ENCODE peak calls at places on chromosomes 7 and 10, in five cellular contexts. O is SK-N-SH; F is stimulated activated CD4-positive, alpha-beta T cell treated with anti-CD3 and anti-CD28 coated beads, Interleukin-1b, Interleukin-23, amount 100 ng/mL, for 1 hour; L is NCI-H460; P is amniotic epithelial cell. U is an unnamed sample.

GRCh38 chr7:93148135-93148534 is at the start of gene SAMD9L:
- DNase-seq in O (no peak), F (no peak), L (no peak), P (no peak), U (no peak)

GRCh38 chr7:133349101-133349500 is 96.2 kb downstream of the EXOC4 start:
- DNase-seq in O (no peak), F (no peak), L (no peak), P (no peak), U (no peak)

GRCh38 chr10:104142081-104142480 is 20.1 kb downstream of the SFR1 start:
- DNase-seq in O (no peak), F (no peak), L (no peak), P (no peak), U (peak)

GRCh38 chr7:155073922-155074321 is 3.8 kb downstream of the HTR5A start:
- DNase-seq in O (no peak), F (no peak), L (no peak), P (no peak), U (no peak)

GRCh38 chr10:131469551-131469950 is 158.0 kb upstream of the TCERG1L start:
- DNase-seq in O (no peak), F (no peak), L (no peak), P (no peak), U (no peak)

GRCh38 chr10:93797825-93798224 is 40.1 kb downstream of the LGI1 start:
- DNase-seq in O (no peak), F (no peak), L (no peak), P (no peak), U (no peak)

GRCh38 chr10:88149906-88150305 is 286.5 kb downstream of the PTEN start:
- DNase-seq in O (no peak), F (no peak), L (no peak), P (peak), U (no peak)

GRCh38 chr7:65927489-65928448 is 54.2 kb downstream of the GUSB start:
- DNase-seq in O (peak), F (no peak), L (no peak), P (no peak), U (peak)

GRCh38 chr10:93065675-93066543 is 5.3 kb downstream of the CYP26C1 start:
- DNase-seq in O (peak), F (no peak), L (no peak), P (no peak), U (peak)

GRCh38 chr10:68542046-68542445 is 14.7 kb upstream of the SLC25A16 start:
- DNase-seq in O (no peak), F (no peak), L (no peak), P (no peak), U (no peak)

GRCh38 chr7:98520356-98520932 is 96.6 kb upstream of the NPTX2 start:
- DNase-seq in O (peak), F (no peak), L (no peak), P (no peak), U (peak)

GRCh38 chr10:17066000-17066399 is 63.6 kb downstream of the CUBN start:
- DNase-seq in O (no peak), F (no peak), L (no peak), P (no peak), U (no peak)

GRCh38 chr10:102384606-102385429 is 10.7 kb upstream of the NFKB2 start:
- DNase-seq in O (no peak), F (no peak), L (no peak), P (peak), U (no peak)

GRCh38 chr7:117069379-117069778 is 116.1 kb downstream of the ST7 start:
- DNase-seq in O (no peak), F (no peak), L (no peak), P (no peak), U (no peak)

GRCh38 chr10:21732067-21732772 is 198.2 kb downstream of the MLLT10 start:
- DNase-seq in O (peak), F (no peak), L (peak), P (peak), U (peak)

GRCh38 chr7:121278120-121279021 is 50.4 kb upstream of the WNT16 start:
- DNase-seq in O (no peak), F (no peak), L (no peak), P (peak), U (peak)

GRCh38 chr7:28106316-28106957 is 74.2 kb downstream of the JAZF1 start:
- DNase-seq in O (no peak), F (no peak), L (no peak), P (peak), U (no peak)

GRCh38 chr10:20858292-20859124 is 38.6 kb downstream of the NEBL start:
- DNase-seq in O (peak), F (no peak), L (peak), P (peak), U (peak)

GRCh38 chr7:143490719-143491306 is 13.1 kb downstream of the TAS2R41 start:
- DNase-seq in O (no peak), F (no peak), L (peak), P (peak), U (peak)

GRCh38 chr10:683448-684071 is 5.9 kb downstream of the DIP2C start:
- DNase-seq in O (peak), F (no peak), L (peak), P (peak), U (no peak)

GRCh38 chr7:71591876-71592275 is 459.9 kb downstream of the GALNT17 start:
- DNase-seq in O (no peak), F (no peak), L (no peak), P (no peak), U (no peak)

GRCh38 chr10:75097666-75098285 is 13.7 kb upstream of the SAMD8 start:
- DNase-seq in O (no peak), F (no peak), L (no peak), P (peak), U (peak)

GRCh38 chr7:133290041-133290440 is 37.2 kb downstream of the EXOC4 start:
- DNase-seq in O (no peak), F (no peak), L (no peak), P (peak), U (no peak)

GRCh38 chr7:52233248-52233647 is 802.2 kb upstream of the POM121L12 start:
- DNase-seq in O (no peak), F (no peak), L (no peak), P (no peak), U (no peak)

GRCh38 chr7:149773446-149774236 is at the start of gene ZNF467:
- DNase-seq in O (peak), F (no peak), L (no peak), P (peak), U (peak)

GRCh38 chr7:84700563-84701370 is 486.1 kb downstream of the SEMA3D start:
- DNase-seq in O (no peak), F (no peak), L (no peak), P (no peak), U (no peak)

GRCh38 chr7:106262268-106262881 is 22.4 kb downstream of the NAMPT start:
- DNase-seq in O (no peak), F (no peak), L (no peak), P (peak), U (no peak)

GRCh38 chr7:11297764-11298163 is 324.1 kb downstream of the PHF14 start:
- DNase-seq in O (no peak), F (no peak), L (no peak), P (no peak), U (no peak)

GRCh38 chr7:143410523-143411004 is 1.9 kb upstream of the EPHA1 start:
- DNase-seq in O (no peak), F (no peak), L (no peak), P (peak), U (peak)

GRCh38 chr10:132546567-132547420 is 9.2 kb downstream of the INPP5A start:
- DNase-seq in O (no peak), F (no peak), L (no peak), P (no peak), U (no peak)

GRCh38 chr10:79299397-79300370 is 47.6 kb upstream of the PPIF start:
- DNase-seq in O (no peak), F (no peak), L (no peak), P (peak), U (no peak)

U was measured in GM23338.